ENCODE peak calls at places on chromosomes 1 and 21, in six cellular contexts. W is GM12878, O is BE2C, B is Caco-2, Q is upper lobe of right lung, R is GM06990. A is an unnamed sample.

GRCh38 chr1:65526049-65526556 is 105.6 kb downstream of the LEPR start:
- DNase-seq in W (no peak), O (no peak), B (no peak), Q (no peak), R (no peak), A (no peak)

GRCh38 chr1:24441996-24442668 is 26.5 kb downstream of the NIPAL3 start:
- DNase-seq in W (no peak), O (no peak), B (no peak), Q (no peak), R (no peak), A (no peak)

GRCh38 chr1:119220980-119221379 is 80.5 kb upstream of the WARS2 start:
- DNase-seq in W (no peak), O (no peak), B (no peak), Q (no peak), R (no peak), A (no peak)

GRCh38 chr21:33332143-33332542 is 7.4 kb downstream of the IFNAR1 start:
- DNase-seq in W (no peak), O (no peak), B (no peak), Q (no peak), R (peak), A (no peak)

GRCh38 chr1:175188936-175189335 is 3.6 kb downstream of the KIAA0040 start:
- DNase-seq in W (peak), O (no peak), B (no peak), Q (no peak), R (peak), A (no peak)

GRCh38 chr1:6646499-6647148 is 22.0 kb downstream of the THAP3 start:
- DNase-seq in W (no peak), O (no peak), B (peak), Q (no peak), R (no peak), A (no peak)

GRCh38 chr1:200354243-200354642 is 55.6 kb downstream of the ZNF281 start:
- DNase-seq in W (peak), O (no peak), B (no peak), Q (no peak), R (peak), A (no peak)

GRCh38 chr1:233300326-233300725 is 4.8 kb upstream of the PCNX2 start:
- DNase-seq in W (no peak), O (no peak), B (no peak), Q (no peak), R (no peak), A (no peak)

GRCh38 chr1:151510957-151511635 is at the start of gene CGN:
- DNase-seq in W (no peak), O (peak), B (peak), Q (peak), R (peak), A (peak)

GRCh38 chr1:154115180-154115579 is 39.7 kb downstream of the NUP210L start:
- DNase-seq in W (no peak), O (no peak), B (no peak), Q (no peak), R (no peak), A (no peak)

GRCh38 chr21:45869121-45870007 is 112.2 kb upstream of the COL6A1 start:
- DNase-seq in W (no peak), O (no peak), B (no peak), Q (no peak), R (no peak), A (no peak)

GRCh38 chr1:26784023-26784871 is 3.5 kb upstream of the PIGV start:
- DNase-seq in W (no peak), O (peak), B (peak), Q (no peak), R (no peak), A (no peak)

GRCh38 chr1:87398644-87399043 is 70.0 kb downstream of the LMO4 start:
- DNase-seq in W (no peak), O (no peak), B (no peak), Q (no peak), R (no peak), A (no peak)

GRCh38 chr1:40955266-40955665 is 24.2 kb upstream of the CTPS1 start:
- DNase-seq in W (no peak), O (no peak), B (no peak), Q (no peak), R (no peak), A (no peak)

GRCh38 chr1:112058815-112059450 is 69.5 kb upstream of the KCND3 start:
- DNase-seq in W (no peak), O (no peak), B (peak), Q (no peak), R (no peak), A (no peak)

GRCh38 chr1:179637211-179637860 is 45.7 kb downstream of the TDRD5 start:
- DNase-seq in W (no peak), O (no peak), B (no peak), Q (no peak), R (no peak), A (no peak)

GRCh38 chr1:55235722-55236121 is 20.6 kb upstream of the USP24 start:
- DNase-seq in W (no peak), O (no peak), B (no peak), Q (no peak), R (no peak), A (no peak)

GRCh38 chr1:67118191-67118590 is 16.6 kb downstream of the C1orf141 start:
- DNase-seq in W (no peak), O (no peak), B (no peak), Q (no peak), R (no peak), A (no peak)

GRCh38 chr1:226643701-226644540 is 95.2 kb downstream of the ITPKB start:
- DNase-seq in W (peak), O (no peak), B (no peak), Q (no peak), R (peak), A (no peak)

GRCh38 chr1:226133504-226134123 is 52.9 kb downstream of the ACBD3 start:
- DNase-seq in W (no peak), O (no peak), B (no peak), Q (no peak), R (no peak), A (no peak)

GRCh38 chr1:78690516-78690915 is 40.9 kb downstream of the IFI44 start:
- DNase-seq in W (no peak), O (no peak), B (no peak), Q (no peak), R (no peak), A (no peak)

GRCh38 chr1:2633401-2633935 is 652 bp upstream of the MMEL1 start:
- DNase-seq in W (no peak), O (no peak), B (no peak), Q (peak), R (no peak), A (no peak)

GRCh38 chr1:38050397-38051141 is 4.0 kb upstream of the POU3F1 start:
- DNase-seq in W (no peak), O (peak), B (no peak), Q (no peak), R (no peak), A (peak)

GRCh38 chr1:225941220-225941948 is at the start of gene LEFTY2:
- DNase-seq in W (no peak), O (no peak), B (no peak), Q (no peak), R (no peak), A (peak)

GRCh38 chr1:245855846-245856730 is 651.0 kb downstream of the SMYD3 start:
- DNase-seq in W (no peak), O (no peak), B (no peak), Q (no peak), R (no peak), A (no peak)

DNA sequence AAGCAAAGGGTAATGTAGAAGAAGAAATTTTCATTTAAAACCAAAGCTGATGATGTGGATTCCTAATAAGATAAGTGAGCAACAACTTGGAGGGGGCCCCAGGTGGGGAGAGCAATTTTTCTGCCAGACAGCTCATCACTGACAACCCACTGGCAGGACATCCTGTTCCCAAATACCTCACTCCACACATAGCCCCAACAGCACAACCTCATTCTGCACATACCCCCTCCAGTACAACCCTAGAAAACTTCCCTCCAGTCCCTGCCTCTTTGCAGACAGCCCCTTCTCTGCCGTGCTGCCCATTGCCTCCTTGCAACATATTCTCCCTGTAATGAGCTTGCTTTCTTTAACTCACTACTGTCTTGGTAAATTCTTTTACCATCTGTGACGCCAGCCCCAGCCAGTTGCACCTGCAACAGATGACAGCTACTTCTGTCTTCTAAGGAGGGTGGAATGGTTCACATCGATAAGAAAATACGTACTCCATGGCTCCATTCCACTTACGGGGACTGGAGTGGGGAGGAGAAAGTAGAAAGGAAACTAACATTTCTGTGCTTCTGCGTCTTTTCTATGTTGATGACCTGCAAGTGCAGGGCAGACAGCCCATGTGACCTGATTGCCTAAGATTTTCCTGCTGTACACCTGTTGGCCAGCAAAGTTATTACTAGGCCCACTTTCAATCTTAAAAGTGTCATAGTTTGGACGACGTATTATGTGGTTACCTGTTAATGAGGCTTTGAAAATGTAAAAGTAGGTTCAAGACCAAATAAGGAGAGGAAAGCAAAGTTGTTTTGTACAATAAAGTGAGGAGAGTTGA is 14.7 kb downstream of the RHEX start:
- DNase-seq in W (no peak), O (no peak), B (no peak), Q (no peak), R (no peak), A (no peak)
- TF ChIP-seq CTCF in W (no peak), O (no peak), B (no peak), Q (no peak), R (no peak), A (no peak)

GRCh38 chr21:14773777-14774345 is 227.7 kb upstream of the SAMSN1 start:
- DNase-seq in W (no peak), O (peak), B (peak), Q (no peak), R (no peak), A (peak)
- TF ChIP-seq CTCF in W (peak), O (peak), B (peak), Q (peak), R (peak), A (peak)

GRCh38 chr1:19391596-19391981 is 79.5 kb downstream of the SLC66A1 start:
- DNase-seq in W (no peak), O (no peak), B (no peak), Q (no peak), R (no peak), A (no peak)
- TF ChIP-seq CTCF in W (no peak), O (no peak), B (no peak), Q (no peak), R (no peak), A (peak)

DNA sequence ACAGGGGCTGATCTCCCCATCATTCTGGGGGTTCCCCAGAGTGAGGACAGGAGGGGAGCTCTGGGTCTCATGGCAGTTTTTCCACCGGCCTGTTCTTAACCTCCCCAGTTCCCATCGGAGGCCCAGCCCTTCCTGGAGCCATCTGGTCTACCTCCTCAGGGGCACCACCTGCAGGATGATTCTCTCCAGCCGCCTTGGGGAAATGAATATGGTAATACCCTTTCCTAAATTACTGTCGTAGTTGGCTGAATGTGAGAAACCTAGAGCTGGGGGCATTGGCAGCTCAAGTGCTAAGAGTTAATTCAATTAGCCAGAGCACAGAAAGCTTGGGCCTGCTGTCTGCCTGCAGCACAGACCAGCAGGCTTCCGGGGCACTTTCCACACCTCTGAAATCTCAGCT is 64.9 kb downstream of the TAS1R2 start:
- DNase-seq in W (no peak), O (peak), B (peak), Q (no peak), R (no peak), A (no peak)
- TF ChIP-seq CTCF in W (no peak), O (peak), B (peak), Q (no peak), R (no peak), A (peak)

DNA sequence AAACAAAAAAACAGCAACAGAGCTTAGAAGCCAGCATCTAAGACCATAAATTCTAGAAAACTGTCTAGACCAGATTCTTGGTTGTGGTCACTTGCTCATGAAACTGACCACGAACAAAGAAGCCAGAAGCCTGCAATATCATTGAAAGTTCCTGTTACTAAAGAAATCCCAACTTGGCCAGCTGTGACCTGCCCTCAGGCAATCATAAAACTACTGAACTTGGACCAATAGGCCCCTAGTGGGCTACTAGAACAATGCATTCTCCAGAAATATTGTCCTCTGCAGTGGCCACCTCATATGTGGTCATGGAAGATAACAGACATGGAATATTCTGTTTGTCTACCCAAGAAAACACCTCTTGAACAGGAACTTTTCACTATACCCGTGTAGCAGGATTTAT is 87.7 kb downstream of the SPATA17 start:
- DNase-seq in W (no peak), O (no peak), B (peak), Q (no peak), R (no peak), A (no peak)
- TF ChIP-seq CTCF in W (peak), O (peak), B (no peak), Q (no peak), R (no peak), A (peak)

DNA sequence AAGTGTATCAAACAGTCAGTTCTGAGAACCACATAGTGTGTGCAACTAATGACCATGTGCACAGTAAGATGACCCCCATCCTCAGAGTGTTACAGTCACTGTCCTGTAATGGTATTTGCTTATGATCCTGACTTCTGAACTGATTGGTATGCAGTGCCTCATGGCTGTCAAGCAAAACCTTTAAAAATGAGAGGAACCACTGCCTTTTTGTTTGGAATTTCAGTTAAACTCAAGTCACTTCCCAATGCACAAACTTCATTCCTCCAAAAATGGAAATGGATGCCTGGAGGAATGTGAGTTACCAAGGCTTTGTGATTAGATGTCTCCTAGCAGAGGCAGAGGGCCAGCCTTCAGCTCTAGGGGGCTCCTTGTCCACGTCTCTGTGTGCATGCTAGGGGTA is 10.5 kb downstream of the C1orf198 start:
- DNase-seq in W (no peak), O (no peak), B (no peak), Q (no peak), R (no peak), A (no peak)
- TF ChIP-seq CTCF in W (no peak), O (no peak), B (no peak), Q (no peak), R (no peak), A (no peak)

DNA sequence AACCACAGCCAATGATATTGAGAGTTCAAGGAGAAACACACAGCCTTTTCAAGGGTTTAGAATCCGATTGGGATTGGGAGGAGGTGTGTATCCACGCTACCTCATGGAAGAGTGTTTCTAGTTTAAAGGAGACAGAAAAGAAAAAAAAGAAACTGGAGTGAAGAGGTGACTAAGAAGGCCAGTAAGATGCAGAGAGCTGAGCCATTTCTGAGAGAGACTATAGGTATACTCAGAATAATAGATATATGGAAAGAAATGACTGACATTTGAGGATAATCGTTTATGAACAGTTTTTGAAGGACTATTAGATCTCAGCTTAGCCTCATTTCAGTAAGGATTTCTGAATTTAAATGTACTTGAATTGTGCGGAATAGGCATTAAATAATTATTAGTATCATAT is 42.8 kb downstream of the LRRC8C start:
- DNase-seq in W (no peak), O (no peak), B (no peak), Q (no peak), R (no peak), A (no peak)
- TF ChIP-seq CTCF in W (no peak), O (no peak), B (no peak), Q (no peak), R (no peak), A (no peak)

DNA sequence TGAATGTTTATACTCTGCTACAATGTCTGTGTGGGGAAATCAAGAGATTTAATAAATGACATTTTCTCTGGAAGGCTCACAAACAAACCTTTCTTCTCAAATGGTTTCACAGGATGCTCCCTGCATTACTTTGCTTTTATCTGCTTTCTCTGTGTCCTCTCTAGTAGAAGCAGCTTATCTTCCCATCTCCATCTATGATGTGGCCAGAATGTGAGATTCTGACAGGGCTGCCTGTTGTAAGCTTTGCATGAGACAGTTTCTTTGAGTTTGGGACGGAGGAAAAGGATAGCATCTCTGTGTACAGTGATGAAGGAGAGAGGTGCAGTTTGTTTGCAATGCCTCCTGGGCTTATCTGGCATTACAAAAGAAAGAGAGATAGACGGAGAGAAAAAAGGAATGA is 24.6 kb downstream of the PRMT6 start:
- DNase-seq in W (no peak), O (no peak), B (no peak), Q (no peak), R (no peak), A (no peak)
- TF ChIP-seq CTCF in W (no peak), O (no peak), B (no peak), Q (no peak), R (no peak), A (no peak)

GRCh38 chr1:91020967-91021685 is 709 bp downstream of the ZNF644 start:
- DNase-seq in W (no peak), O (peak), B (peak), Q (peak), R (peak), A (peak)
- TF ChIP-seq CTCF in W (no peak), O (no peak), B (no peak), Q (no peak), R (no peak), A (no peak)

A was measured in nephron progenitor cell.